ENCODE peak calls at places on chromosomes 1 and 21, in five cellular contexts. R is fibroblast of lung, J is stomach, N is adrenal gland, Q is heart left ventricle. Z is an unnamed sample. For H3K4me1, the result is how much of the 10 kb centered on the place peaks cover.

GRCh38 chr21:17270234-17270633 is 242.6 kb upstream of the CXADR start:
- DNase-seq in R (peak), Q (peak), N (peak), J (no peak), Z (peak)

GRCh38 chr1:90925928-90926869 is 95.6 kb downstream of the ZNF644 start:
- DNase-seq in J (no peak), N (no peak), Q (no peak), R (peak), Z (no peak)

GRCh38 chr1:203275656-203276272 is 29.6 kb upstream of the BTG2 start:
- DNase-seq in Q (no peak), N (no peak), R (no peak), J (no peak), Z (no peak)

GRCh38 chr1:181124206-181124825 is 35.8 kb downstream of the IER5 start:
- DNase-seq in J (no peak), R (no peak), N (no peak), Q (no peak), Z (no peak)

GRCh38 chr1:228267962-228268890 is 60.4 kb downstream of the OBSCN start:
- DNase-seq in Q (peak), R (no peak), N (peak), J (no peak), Z (peak)

GRCh38 chr1:11719313-11720032 is 16.5 kb upstream of the AGTRAP start:
- DNase-seq in Q (peak), J (peak), R (peak), N (peak), Z (peak)

GRCh38 chr1:202806845-202807366 is 1.3 kb downstream of the KDM5B start:
- DNase-seq in J (no peak), Q (no peak), N (no peak), R (peak), Z (peak)

GRCh38 chr1:183270541-183271141 is 84.6 kb downstream of the LAMC2 start:
- DNase-seq in Q (peak), R (peak), J (no peak), N (no peak), Z (peak)

GRCh38 chr1:37606481-37607263 is 10.9 kb upstream of the GNL2 start:
- DNase-seq in J (no peak), N (no peak), R (peak), Q (no peak), Z (no peak)

GRCh38 chr21:43815107-43815742 is 25.8 kb downstream of the RRP1 start:
- DNase-seq in J (no peak), Q (no peak), N (no peak), R (no peak), Z (no peak)

GRCh38 chr1:195733826-195734225 is 874.4 kb downstream of the KCNT2 start:
- DNase-seq in N (no peak), R (no peak), J (no peak), Q (no peak), Z (no peak)

GRCh38 chr1:195934839-195935557 is 673.2 kb downstream of the KCNT2 start:
- DNase-seq in Q (no peak), R (no peak), J (no peak), N (no peak), Z (no peak)

GRCh38 chr1:165543651-165544452 is at the start of gene LRRC52:
- DNase-seq in J (peak), R (no peak), N (peak), Q (peak), Z (peak)

GRCh38 chr1:82931051-82931450 is 1067.9 kb downstream of the TTLL7 start:
- DNase-seq in J (no peak), Q (no peak), R (no peak), N (no peak), Z (no peak)

GRCh38 chr1:155078496-155079209 is at the start of gene EFNA3:
- DNase-seq in R (peak), Q (peak), J (peak), N (no peak), Z (peak)

GRCh38 chr21:42569732-42570301 is 56.2 kb downstream of the SLC37A1 start:
- DNase-seq in Q (no peak), J (peak), N (peak), R (no peak), Z (no peak)

GRCh38 chr1:156438278-156438987 is 62.1 kb downstream of the MEF2D start:
- DNase-seq in J (no peak), Q (no peak), N (no peak), R (peak), Z (no peak)

GRCh38 chr1:201706109-201706508 is 122.8 kb upstream of the IPO9 start:
- DNase-seq in J (no peak), N (no peak), Q (no peak), R (peak), Z (no peak)

GRCh38 chr1:230427981-230428380 is 1.8 kb upstream of the PGBD5 start:
- DNase-seq in J (no peak), R (no peak), Q (no peak), N (no peak), Z (no peak)

GRCh38 chr21:46605759-46606426 is 1.0 kb upstream of the S100B start:
- DNase-seq in J (peak), Q (peak), R (no peak), N (peak), Z (peak)

GRCh38 chr1:161013591-161014513 is 7.1 kb downstream of the F11R start:
- DNase-seq in J (peak), R (peak), Q (peak), N (peak), Z (peak)

GRCh38 chr1:202644219-202645096 is 65.8 kb downstream of the SYT2 start:
- DNase-seq in N (no peak), R (no peak), J (no peak), Q (no peak), Z (no peak)

GRCh38 chr1:61012365-61012764 is 70.0 kb upstream of the NFIA start:
- DNase-seq in N (no peak), J (no peak), R (no peak), Q (no peak), Z (no peak)

GRCh38 chr1:211813590-211813989 is 17.0 kb downstream of the LPGAT1 start:
- DNase-seq in R (peak), J (peak), N (peak), Q (peak), Z (peak)

GRCh38 chr1:178393370-178393769 is 103.4 kb downstream of the CLEC20A start:
- DNase-seq in N (no peak), J (no peak), R (no peak), Q (no peak), Z (no peak)

GRCh38 chr1:119774746-119775495 is 6.2 kb upstream of the HMGCS2 start:
- DNase-seq in J (no peak), N (no peak), Q (no peak), R (no peak), Z (no peak)

GRCh38 chr1:229183583-229183982 is 87.3 kb upstream of the RAB4A start:
- DNase-seq in N (no peak), Q (no peak), R (no peak), J (no peak), Z (no peak)

DNA sequence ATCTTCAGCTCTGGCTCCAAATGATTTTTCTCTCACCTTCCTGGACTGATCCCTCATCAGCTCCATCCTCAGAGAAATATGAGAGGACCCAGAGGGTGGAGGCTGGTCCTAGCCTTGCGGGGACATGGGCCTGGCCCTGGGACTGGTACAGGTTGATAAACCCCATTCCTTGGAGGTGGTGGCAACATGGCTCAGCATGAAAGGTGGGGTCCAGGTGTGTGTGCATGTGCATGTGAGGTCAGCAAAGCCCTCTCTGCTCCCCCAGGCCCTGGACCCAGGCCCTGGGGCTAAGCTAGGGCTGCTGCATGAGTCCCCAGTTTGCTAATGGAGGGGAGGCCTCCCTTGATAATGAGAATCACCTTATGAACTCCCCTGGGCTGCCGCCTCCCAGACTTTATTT is 363.1 kb downstream of the MATN1 start:
- DNase-seq in R (no peak), N (peak), Q (no peak), J (no peak), Z (no peak)
- TF ChIP-seq CTCF in R (no peak), N (no peak), Q (no peak), J (no peak), Z (no peak)

GRCh38 chr1:93617670-93618488 is 63.8 kb downstream of the BCAR3 start:
- DNase-seq in J (peak), Q (no peak), N (peak), R (no peak), Z (no peak)
- H3K27ac ChIP-seq in J (peak), Q (peak), N (peak), R (no peak), Z (peak)

GRCh38 chr1:47396671-47397196 is 19.4 kb upstream of the FOXE3 start:
- DNase-seq in R (no peak), N (no peak), Q (no peak), J (no peak), Z (no peak)
- H3K4me1 ChIP-seq in R (under half), N (under half), Q (under half), J (under half), Z (under half)

GRCh38 chr1:205775015-205775716 is at the start of gene RAB29:
- DNase-seq in Q (peak), R (peak), N (peak), J (peak), Z (peak)
- TF ChIP-seq CTCF in Q (no peak), R (no peak), N (no peak), J (no peak), Z (no peak)

DNA sequence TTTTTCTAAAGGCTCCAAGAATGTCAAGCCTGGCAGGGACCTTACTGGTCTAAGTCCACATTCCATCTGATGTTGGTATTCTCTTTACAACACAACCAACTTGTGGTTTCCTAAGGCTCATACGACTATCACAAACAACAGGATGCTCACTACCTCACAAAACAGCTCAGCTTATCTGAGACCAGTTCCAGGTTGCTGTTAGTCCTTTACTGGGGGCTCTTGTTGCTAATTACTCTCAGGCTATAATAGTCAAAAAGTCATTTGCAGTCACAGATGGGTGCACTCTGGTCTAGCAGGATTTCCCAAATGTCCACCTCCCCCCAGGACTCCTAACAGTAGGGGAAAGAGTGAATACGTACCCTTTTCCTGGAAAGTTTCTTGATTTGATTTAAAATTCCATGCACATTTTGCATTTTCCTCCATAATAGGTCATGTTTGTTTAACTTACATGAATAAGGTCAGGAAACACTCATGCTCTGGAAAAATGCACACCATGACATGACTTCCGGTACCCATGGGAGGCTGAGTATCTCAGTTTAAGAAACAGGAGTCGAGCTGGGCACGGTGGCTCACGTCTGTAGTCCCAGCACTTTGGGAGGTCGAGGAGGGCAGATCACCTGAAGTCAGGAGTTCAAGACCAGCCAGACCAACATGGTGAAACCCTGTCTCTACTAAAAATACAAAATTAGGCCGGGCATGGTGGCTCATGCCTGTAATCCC is 16.0 kb downstream of the LCK start:
- DNase-seq in N (no peak), R (peak), J (no peak), Q (no peak), Z (no peak)
- H3K27ac ChIP-seq in N (no peak), R (peak), J (no peak), Q (no peak), Z (no peak)

Z was measured in left ventricle myocardium inferior.